ENCODE peak calls at places on chromosomes 16 and 17, in seven cellular contexts. T is glutamatergic neuron, X is GM06990, G is astrocyte of the spinal cord, N is osteocyte, U is fibroblast of the aortic adventitia, I is lower leg skin. P is an unnamed sample.

GRCh38 chr17:45987706-45988105 is 11.3 kb upstream of the STH start:
- DNase-seq in U (no peak), G (no peak), I (no peak), N (no peak), X (no peak), T (no peak), P (no peak)

GRCh38 chr17:7393613-7394451 is 493 bp downstream of the PLSCR3 start:
- DNase-seq in U (no peak), X (no peak), I (no peak), G (no peak), T (peak; percentile 42), N (no peak), P (no peak)

GRCh38 chr16:50367777-50368409 is 895 bp downstream of the BRD7 start:
- DNase-seq in G (no peak), T (no peak), X (no peak), N (no peak), U (no peak), I (no peak), P (no peak)

GRCh38 chr16:10622036-10622921 is 41.9 kb upstream of the EMP2 start:
- DNase-seq in G (no peak), T (no peak), U (no peak), N (no peak), X (no peak), I (no peak), P (no peak)

GRCh38 chr17:64777413-64778101 is 115.5 kb upstream of the SMURF2 start:
- DNase-seq in X (peak; percentile 40), N (no peak), T (no peak), G (no peak), I (no peak), U (peak; percentile 10), P (no peak)

GRCh38 chr17:61494325-61495160 is 42.3 kb downstream of the TBX4 start:
- DNase-seq in I (no peak), T (no peak), N (no peak), X (no peak), G (no peak), U (no peak), P (no peak)

GRCh38 chr17:19654901-19655300 is 6.3 kb downstream of the ALDH3A2 start:
- DNase-seq in G (no peak), I (no peak), U (no peak), T (no peak), N (peak; percentile 2), X (no peak), P (no peak)

GRCh38 chr17:42679492-42680330 is 1.9 kb downstream of the CCR10 start:
- DNase-seq in N (peak; percentile 92), I (peak; percentile 54), T (peak; percentile 90), X (peak; percentile 94), G (peak; percentile 73), U (peak; percentile 70), P (peak; percentile 86)

GRCh38 chr16:72094266-72094610 is 591 bp downstream of the DHX38 start:
- DNase-seq in T (no peak), I (no peak), N (no peak), U (peak; percentile 13), X (no peak), G (no peak), P (no peak)

DNA sequence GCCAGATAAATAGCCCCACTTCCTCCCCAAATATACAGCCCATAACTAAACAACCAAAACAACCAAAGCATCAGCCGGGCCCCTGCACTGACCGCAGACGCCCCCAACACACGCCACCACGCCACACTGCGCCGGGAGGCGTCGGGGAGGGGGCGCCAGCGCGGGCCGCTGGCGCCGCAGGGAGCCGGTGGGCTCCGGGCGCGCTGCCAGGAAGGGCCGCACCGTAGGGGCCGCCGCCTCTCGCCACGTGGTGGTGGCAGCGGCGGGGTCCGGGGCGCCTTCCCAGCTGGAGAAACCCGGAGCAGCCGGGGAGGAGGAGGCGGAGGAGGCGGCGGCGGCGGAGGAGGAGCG is 319 bp upstream of the TBKBP1 start:
- DNase-seq in T (peak; percentile 82), G (no peak), I (no peak), X (no peak), U (no peak), N (no peak), P (no peak)
- TF ChIP-seq CTCF in T (no peak), G (no peak), I (no peak), X (no peak), U (no peak), N (no peak), P (no peak)

GRCh38 chr16:87653234-87653633 is 50.9 kb downstream of the JPH3 start:
- DNase-seq in U (peak; percentile 8), X (no peak), T (no peak), G (no peak), I (no peak), N (no peak), P (no peak)
- TF ChIP-seq CTCF in U (peak; percentile 60), X (peak; percentile 32), T (peak; percentile 85), G (peak; percentile 62), I (no peak), N (peak; percentile 50), P (peak; percentile 67)

GRCh38 chr16:87681990-87682570 is 79.8 kb downstream of the JPH3 start:
- DNase-seq in I (no peak), N (no peak), U (peak; percentile 79), G (peak; percentile 54), T (no peak), X (no peak), P (no peak)
- TF ChIP-seq CTCF in I (no peak), N (peak; percentile 38), U (peak; percentile 46), G (peak; percentile 36), T (peak; percentile 32), X (peak; percentile 71), P (peak; percentile 40)

DNA sequence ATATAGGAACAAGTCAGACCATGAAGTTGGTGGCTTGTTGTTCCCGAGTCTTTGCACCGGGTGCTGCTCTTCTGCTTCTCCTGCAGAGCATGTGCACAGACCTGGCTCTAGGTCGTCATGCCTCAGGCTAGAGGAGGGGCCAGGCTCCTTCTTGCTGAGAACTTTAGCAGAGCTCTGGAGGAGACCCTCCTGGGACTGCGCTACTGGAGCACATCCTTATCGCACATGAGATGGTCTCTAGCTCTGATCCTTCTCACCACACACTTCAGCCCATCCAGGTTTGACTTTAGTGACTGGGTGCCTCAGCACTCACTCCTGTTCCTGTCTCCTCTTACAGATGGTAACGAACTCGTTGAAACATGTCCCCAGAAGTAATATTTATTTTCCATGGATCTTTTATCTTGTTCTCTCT is 14.9 kb downstream of the FOXK2 start:
- DNase-seq in G (no peak), N (no peak), I (no peak), U (no peak), T (peak; percentile 39), X (no peak), P (no peak)
- TF ChIP-seq CTCF in G (no peak), N (no peak), I (no peak), U (no peak), T (no peak), X (no peak), P (no peak)

P was measured in type B pancreatic cell.